ENCODE peak calls at places on chromosome 18, in six cellular contexts. J is pancreas; G is NCI-H2029; U is stimulated activated CD4-positive, alpha-beta T cell treated with anti-CD3 and anti-CD28 coated beads, Interleukin-1b, Interleukin-23, amount 100 ng/mL, for 1 hour; O is ovary; R is stimulated activated CD8-positive, alpha-beta memory T cell treated with anti-CD3 and anti-CD28 coated beads, Interleukin-12 subunit alpha, Interleukin-12 subunit beta, amount 100 ng/mL, for 4 hours. B is an unnamed sample.

GRCh38 chr18:67232406-67232805 is 284.1 kb downstream of the DSEL start:
- DNase-seq in J (no peak), G (no peak), U (no peak), O (no peak), R (no peak), B (no peak)

GRCh38 chr18:48841381-48842258 is 109.1 kb downstream of the SMAD7 start:
- DNase-seq in J (no peak), G (no peak), U (no peak), O (peak), R (no peak), B (no peak)

GRCh38 chr18:46398625-46399024 is 258.4 kb downstream of the LOXHD1 start:
- DNase-seq in J (no peak), G (no peak), U (no peak), O (no peak), R (no peak), B (no peak)

GRCh38 chr18:61502472-61502871 is 169.2 kb downstream of the CDH20 start:
- DNase-seq in J (peak), G (no peak), U (no peak), O (no peak), R (no peak), B (peak)

GRCh38 chr18:79513381-79514081 is 117.8 kb downstream of the NFATC1 start:
- DNase-seq in J (peak), G (no peak), U (no peak), O (peak), R (no peak), B (no peak)

GRCh38 chr18:36440614-36441013 is 143.1 kb downstream of the FHOD3 start:
- DNase-seq in J (no peak), G (no peak), U (no peak), O (no peak), R (no peak), B (no peak)

GRCh38 chr18:26540041-26540628 is 8.2 kb downstream of the KCTD1 start:
- DNase-seq in J (no peak), G (no peak), U (no peak), O (no peak), R (no peak), B (no peak)

GRCh38 chr18:58682429-58683069 is 11.3 kb downstream of the MALT1 start:
- DNase-seq in J (peak), G (peak), U (no peak), O (peak), R (no peak), B (no peak)

GRCh38 chr18:48540329-48541025 is 1.6 kb downstream of the CTIF start:
- DNase-seq in J (peak), G (no peak), U (no peak), O (peak), R (peak), B (peak)

GRCh38 chr18:45997689-45998088 is 30.6 kb upstream of the EPG5 start:
- DNase-seq in J (no peak), G (no peak), U (no peak), O (no peak), R (no peak), B (no peak)

GRCh38 chr18:7856733-7857132 is 289.6 kb downstream of the PTPRM start:
- DNase-seq in J (no peak), G (no peak), U (no peak), O (no peak), R (no peak), B (no peak)

GRCh38 chr18:2776596-2776995 is 70.2 kb upstream of the EMILIN2 start:
- DNase-seq in J (no peak), G (no peak), U (no peak), O (no peak), R (no peak), B (no peak)

GRCh38 chr18:63025251-63025710 is 294.3 kb downstream of the BCL2 start:
- DNase-seq in J (no peak), G (no peak), U (no peak), O (no peak), R (no peak), B (peak)

GRCh38 chr18:79756826-79757225 is 40.9 kb upstream of the KCNG2 start:
- DNase-seq in J (no peak), G (no peak), U (no peak), O (no peak), R (no peak), B (no peak)

GRCh38 chr18:39366086-39366485 is 1800.5 kb upstream of the CELF4 start:
- DNase-seq in J (no peak), G (no peak), U (no peak), O (no peak), R (no peak), B (no peak)

GRCh38 chr18:55275042-55275897 is 312.7 kb downstream of the TCF4 start:
- DNase-seq in J (peak), G (no peak), U (no peak), O (no peak), R (no peak), B (no peak)

GRCh38 chr18:21402272-21402671 is 160.2 kb downstream of the GREB1L start:
- DNase-seq in J (no peak), G (no peak), U (no peak), O (no peak), R (no peak), B (no peak)

GRCh38 chr18:4318311-4318710 is 136.8 kb downstream of the DLGAP1 start:
- DNase-seq in J (no peak), G (no peak), U (no peak), O (no peak), R (no peak), B (no peak)

GRCh38 chr18:64037812-64038414 is 68.0 kb downstream of the SERPINB8 start:
- DNase-seq in J (no peak), G (no peak), U (no peak), O (no peak), R (no peak), B (peak)

GRCh38 chr18:46079336-46079735 is 7.3 kb upstream of the PSTPIP2 start:
- DNase-seq in J (no peak), G (no peak), U (no peak), O (no peak), R (no peak), B (no peak)

GRCh38 chr18:79510046-79510685 is 114.4 kb downstream of the NFATC1 start:
- DNase-seq in J (no peak), G (no peak), U (no peak), O (peak), R (no peak), B (no peak)

GRCh38 chr18:74450626-74451025 is 6.5 kb downstream of the DIPK1C start:
- DNase-seq in J (no peak), G (no peak), U (no peak), O (no peak), R (no peak), B (no peak)

GRCh38 chr18:50559750-50560680 is at the start of gene MAPK4:
- DNase-seq in J (peak), G (peak), U (no peak), O (peak), R (no peak), B (no peak)